ENCODE peak calls at places on chromosome 10, in five cellular contexts. One of them, this sample, is unnamed.

GRCh38 chr10:77497748-77498147 is 139.9 kb downstream of the KCNMA1 start:
- DNase-seq in activated CD4-positive, CD25-positive, alpha-beta regulatory T cell treated with anti-CD3 and anti-CD28 coated beads, Interleukin-2, amount 50 U/mL, for 16 hours: no peak
- DNase-seq in activated T-cell treated with anti-CD3 and anti-CD28 coated beads for 1 hour: no peak
- DNase-seq in NAMALWA: no peak
- DNase-seq in AG08395: no peak
- DNase-seq in this sample: no peak

GRCh38 chr10:97612386-97612785 is 20.9 kb downstream of the MORN4 start:
- DNase-seq in activated T-cell treated with anti-CD3 and anti-CD28 coated beads for 1 hour: no peak
- DNase-seq in activated CD4-positive, CD25-positive, alpha-beta regulatory T cell treated with anti-CD3 and anti-CD28 coated beads, Interleukin-2, amount 50 U/mL, for 16 hours: no peak
- DNase-seq in AG08395: peak; percentile 82
- DNase-seq in NAMALWA: peak; percentile 62
- DNase-seq in this sample: no peak

GRCh38 chr10:116490028-116490662 is 55.6 kb upstream of the PNLIP start:
- DNase-seq in activated T-cell treated with anti-CD3 and anti-CD28 coated beads for 1 hour: no peak
- DNase-seq in AG08395: peak; percentile 44
- DNase-seq in activated CD4-positive, CD25-positive, alpha-beta regulatory T cell treated with anti-CD3 and anti-CD28 coated beads, Interleukin-2, amount 50 U/mL, for 16 hours: no peak
- DNase-seq in NAMALWA: peak; percentile 46
- DNase-seq in this sample: no peak

GRCh38 chr10:33878238-33878637 is 543.8 kb upstream of the NRP1 start:
- DNase-seq in NAMALWA: no peak
- DNase-seq in activated T-cell treated with anti-CD3 and anti-CD28 coated beads for 1 hour: no peak
- DNase-seq in AG08395: no peak
- DNase-seq in activated CD4-positive, CD25-positive, alpha-beta regulatory T cell treated with anti-CD3 and anti-CD28 coated beads, Interleukin-2, amount 50 U/mL, for 16 hours: no peak
- DNase-seq in this sample: no peak

GRCh38 chr10:6259153-6259552 is 56.4 kb downstream of the PFKFB3 start:
- DNase-seq in activated CD4-positive, CD25-positive, alpha-beta regulatory T cell treated with anti-CD3 and anti-CD28 coated beads, Interleukin-2, amount 50 U/mL, for 16 hours: no peak
- DNase-seq in AG08395: no peak
- DNase-seq in NAMALWA: no peak
- DNase-seq in activated T-cell treated with anti-CD3 and anti-CD28 coated beads for 1 hour: no peak
- DNase-seq in this sample: no peak

GRCh38 chr10:1120146-1120695 is 64.0 kb downstream of the WDR37 start:
- DNase-seq in NAMALWA: no peak
- DNase-seq in activated CD4-positive, CD25-positive, alpha-beta regulatory T cell treated with anti-CD3 and anti-CD28 coated beads, Interleukin-2, amount 50 U/mL, for 16 hours: no peak
- DNase-seq in activated T-cell treated with anti-CD3 and anti-CD28 coated beads for 1 hour: no peak
- DNase-seq in AG08395: no peak
- DNase-seq in this sample: no peak

GRCh38 chr10:101814466-101815041 is 3.7 kb downstream of the OGA start:
- DNase-seq in NAMALWA: peak; percentile 78
- DNase-seq in activated T-cell treated with anti-CD3 and anti-CD28 coated beads for 1 hour: no peak
- DNase-seq in activated CD4-positive, CD25-positive, alpha-beta regulatory T cell treated with anti-CD3 and anti-CD28 coated beads, Interleukin-2, amount 50 U/mL, for 16 hours: no peak
- DNase-seq in AG08395: no peak
- DNase-seq in this sample: no peak

GRCh38 chr10:13987472-13987871 is 343.3 kb downstream of the FRMD4A start:
- DNase-seq in AG08395: peak; percentile 58
- DNase-seq in NAMALWA: no peak
- DNase-seq in activated CD4-positive, CD25-positive, alpha-beta regulatory T cell treated with anti-CD3 and anti-CD28 coated beads, Interleukin-2, amount 50 U/mL, for 16 hours: no peak
- DNase-seq in activated T-cell treated with anti-CD3 and anti-CD28 coated beads for 1 hour: no peak
- DNase-seq in this sample: no peak

GRCh38 chr10:42783181-42783549 is 570 bp downstream of the BMS1 start:
- DNase-seq in activated CD4-positive, CD25-positive, alpha-beta regulatory T cell treated with anti-CD3 and anti-CD28 coated beads, Interleukin-2, amount 50 U/mL, for 16 hours: no peak
- DNase-seq in AG08395: peak; percentile 21
- DNase-seq in activated T-cell treated with anti-CD3 and anti-CD28 coated beads for 1 hour: peak; percentile 2
- DNase-seq in NAMALWA: no peak
- DNase-seq in this sample: peak; percentile 8

GRCh38 chr10:95264227-95265051 is 26.4 kb downstream of the PDLIM1 start:
- DNase-seq in activated CD4-positive, CD25-positive, alpha-beta regulatory T cell treated with anti-CD3 and anti-CD28 coated beads, Interleukin-2, amount 50 U/mL, for 16 hours: no peak
- DNase-seq in NAMALWA: no peak
- DNase-seq in activated T-cell treated with anti-CD3 and anti-CD28 coated beads for 1 hour: no peak
- DNase-seq in AG08395: no peak
- DNase-seq in this sample: no peak